ENCODE peak calls at places on chromosomes 4 and X, in seven cellular contexts. One of them, this sample, is unnamed. For H3K9me3, the result is how much of the 10 kb centered on the place peaks cover.

GRCh38 chr4:891747-892146 is 40.4 kb downstream of the GAK start:
- DNase-seq in GM12878: no peak
- DNase-seq in ovary: no peak
- DNase-seq in tibial nerve: no peak
- DNase-seq in breast epithelium: no peak
- DNase-seq in HCT116: no peak
- DNase-seq in adrenal gland: no peak
- DNase-seq in this sample: no peak

GRCh38 chrX:118727686-118728339 is 407 bp downstream of the IL13RA1 start:
- DNase-seq in GM12878: no peak
- DNase-seq in ovary: peak
- DNase-seq in tibial nerve: no peak
- DNase-seq in breast epithelium: no peak
- DNase-seq in HCT116: no peak
- DNase-seq in adrenal gland: peak
- DNase-seq in this sample: peak

GRCh38 chr4:41646862-41647261 is 101.7 kb downstream of the PHOX2B start:
- DNase-seq in GM12878: no peak
- DNase-seq in ovary: no peak
- DNase-seq in tibial nerve: no peak
- DNase-seq in breast epithelium: no peak
- DNase-seq in HCT116: no peak
- DNase-seq in adrenal gland: no peak
- DNase-seq in this sample: no peak

GRCh38 chr4:11418610-11419009 is 10.1 kb downstream of the HS3ST1 start:
- DNase-seq in GM12878: no peak
- DNase-seq in ovary: no peak
- DNase-seq in tibial nerve: no peak
- DNase-seq in breast epithelium: no peak
- DNase-seq in HCT116: no peak
- DNase-seq in adrenal gland: no peak
- DNase-seq in this sample: no peak

GRCh38 chr4:53788011-53788410 is 196.7 kb upstream of the LNX1 start:
- DNase-seq in GM12878: no peak
- DNase-seq in ovary: no peak
- DNase-seq in tibial nerve: no peak
- DNase-seq in breast epithelium: no peak
- DNase-seq in HCT116: no peak
- DNase-seq in adrenal gland: no peak
- DNase-seq in this sample: no peak

GRCh38 chr4:87908341-87908740 is 67.2 kb upstream of the SPP1 start:
- DNase-seq in GM12878: no peak
- DNase-seq in ovary: no peak
- DNase-seq in tibial nerve: no peak
- DNase-seq in breast epithelium: no peak
- DNase-seq in HCT116: no peak
- DNase-seq in adrenal gland: no peak
- DNase-seq in this sample: no peak

GRCh38 chr4:43456383-43456782 is 563.9 kb downstream of the GRXCR1 start:
- DNase-seq in GM12878: no peak
- DNase-seq in ovary: no peak
- DNase-seq in tibial nerve: no peak
- DNase-seq in breast epithelium: no peak
- DNase-seq in HCT116: no peak
- DNase-seq in adrenal gland: no peak
- DNase-seq in this sample: no peak

GRCh38 chrX:9638871-9639270 is 126.8 kb downstream of the GPR143 start:
- DNase-seq in GM12878: no peak
- DNase-seq in ovary: no peak
- DNase-seq in tibial nerve: no peak
- DNase-seq in breast epithelium: no peak
- DNase-seq in HCT116: no peak
- DNase-seq in adrenal gland: no peak
- DNase-seq in this sample: no peak

GRCh38 chrX:125998432-125998831 is 167.7 kb downstream of the DCAF12L2 start:
- DNase-seq in GM12878: no peak
- DNase-seq in ovary: no peak
- DNase-seq in tibial nerve: no peak
- DNase-seq in breast epithelium: no peak
- DNase-seq in HCT116: no peak
- DNase-seq in adrenal gland: no peak
- DNase-seq in this sample: no peak

GRCh38 chrX:37763400-37763799 is 16.5 kb upstream of the CYBB start:
- DNase-seq in GM12878: no peak
- DNase-seq in ovary: no peak
- DNase-seq in tibial nerve: no peak
- DNase-seq in breast epithelium: no peak
- DNase-seq in HCT116: no peak
- DNase-seq in adrenal gland: no peak
- DNase-seq in this sample: no peak

GRCh38 chr4:978957-979701 is 5.8 kb upstream of the DGKQ start:
- DNase-seq in GM12878: no peak
- DNase-seq in ovary: no peak
- DNase-seq in tibial nerve: no peak
- DNase-seq in breast epithelium: no peak
- DNase-seq in HCT116: no peak
- DNase-seq in adrenal gland: no peak
- DNase-seq in this sample: no peak

GRCh38 chr4:169272265-169272886 is 1.6 kb upstream of the SH3RF1 start:
- DNase-seq in GM12878: peak
- DNase-seq in ovary: no peak
- DNase-seq in tibial nerve: no peak
- DNase-seq in breast epithelium: no peak
- DNase-seq in HCT116: no peak
- DNase-seq in adrenal gland: no peak
- DNase-seq in this sample: no peak

GRCh38 chr4:165715989-165716388 is 157.0 kb upstream of the TLL1 start:
- DNase-seq in GM12878: no peak
- DNase-seq in ovary: no peak
- DNase-seq in tibial nerve: no peak
- DNase-seq in breast epithelium: no peak
- DNase-seq in HCT116: no peak
- DNase-seq in adrenal gland: no peak
- DNase-seq in this sample: no peak

GRCh38 chrX:133366735-133367134 is 48.6 kb downstream of the GPC4 start:
- DNase-seq in GM12878: no peak
- DNase-seq in ovary: no peak
- DNase-seq in tibial nerve: no peak
- DNase-seq in breast epithelium: no peak
- DNase-seq in HCT116: no peak
- DNase-seq in adrenal gland: no peak
- DNase-seq in this sample: no peak

GRCh38 chrX:40012039-40012799 is 85.5 kb downstream of the BCOR start:
- DNase-seq in GM12878: no peak
- DNase-seq in ovary: peak
- DNase-seq in tibial nerve: no peak
- DNase-seq in breast epithelium: no peak
- DNase-seq in HCT116: no peak
- DNase-seq in adrenal gland: peak
- DNase-seq in this sample: no peak

GRCh38 chrX:9519546-9520210 is 54.8 kb downstream of the TBL1X start:
- DNase-seq in GM12878: no peak
- DNase-seq in ovary: no peak
- DNase-seq in tibial nerve: no peak
- DNase-seq in breast epithelium: no peak
- DNase-seq in HCT116: no peak
- DNase-seq in adrenal gland: peak
- DNase-seq in this sample: no peak

GRCh38 chr4:114132830-114133229 is 153.4 kb upstream of the ARSJ start:
- DNase-seq in GM12878: no peak
- DNase-seq in ovary: no peak
- DNase-seq in tibial nerve: no peak
- DNase-seq in breast epithelium: no peak
- DNase-seq in HCT116: no peak
- DNase-seq in adrenal gland: no peak
- DNase-seq in this sample: no peak

GRCh38 chr4:147367841-147368385 is 113.0 kb upstream of the EDNRA start:
- DNase-seq in GM12878: no peak
- DNase-seq in ovary: no peak
- DNase-seq in tibial nerve: no peak
- DNase-seq in breast epithelium: no peak
- DNase-seq in HCT116: no peak
- DNase-seq in adrenal gland: no peak
- DNase-seq in this sample: no peak

GRCh38 chr4:147368948-147369347 is 111.9 kb upstream of the EDNRA start:
- DNase-seq in GM12878: no peak
- DNase-seq in ovary: no peak
- DNase-seq in tibial nerve: no peak
- DNase-seq in breast epithelium: no peak
- DNase-seq in HCT116: no peak
- DNase-seq in adrenal gland: no peak
- DNase-seq in this sample: no peak

GRCh38 chr4:147370881-147371280 is 110.0 kb upstream of the EDNRA start:
- DNase-seq in GM12878: no peak
- DNase-seq in ovary: no peak
- DNase-seq in tibial nerve: no peak
- DNase-seq in breast epithelium: no peak
- DNase-seq in HCT116: no peak
- DNase-seq in adrenal gland: no peak
- DNase-seq in this sample: no peak

GRCh38 chr4:147371661-147372060 is 109.2 kb upstream of the EDNRA start:
- DNase-seq in GM12878: no peak
- DNase-seq in ovary: no peak
- DNase-seq in tibial nerve: no peak
- DNase-seq in breast epithelium: no peak
- DNase-seq in HCT116: peak
- DNase-seq in adrenal gland: no peak
- DNase-seq in this sample: no peak

GRCh38 chr4:147370473-147370872 is 110.4 kb upstream of the EDNRA start:
- DNase-seq in GM12878: no peak
- DNase-seq in ovary: no peak
- DNase-seq in tibial nerve: no peak
- DNase-seq in breast epithelium: no peak
- DNase-seq in HCT116: no peak
- DNase-seq in adrenal gland: no peak
- DNase-seq in this sample: no peak
- H3K27ac ChIP-seq in GM12878: no peak
- H3K27ac ChIP-seq in ovary: peak
- H3K27ac ChIP-seq in tibial nerve: no peak
- H3K27ac ChIP-seq in breast epithelium: no peak
- H3K27ac ChIP-seq in HCT116: no peak
- H3K27ac ChIP-seq in adrenal gland: no peak
- H3K27ac ChIP-seq in this sample: no peak

DNA sequence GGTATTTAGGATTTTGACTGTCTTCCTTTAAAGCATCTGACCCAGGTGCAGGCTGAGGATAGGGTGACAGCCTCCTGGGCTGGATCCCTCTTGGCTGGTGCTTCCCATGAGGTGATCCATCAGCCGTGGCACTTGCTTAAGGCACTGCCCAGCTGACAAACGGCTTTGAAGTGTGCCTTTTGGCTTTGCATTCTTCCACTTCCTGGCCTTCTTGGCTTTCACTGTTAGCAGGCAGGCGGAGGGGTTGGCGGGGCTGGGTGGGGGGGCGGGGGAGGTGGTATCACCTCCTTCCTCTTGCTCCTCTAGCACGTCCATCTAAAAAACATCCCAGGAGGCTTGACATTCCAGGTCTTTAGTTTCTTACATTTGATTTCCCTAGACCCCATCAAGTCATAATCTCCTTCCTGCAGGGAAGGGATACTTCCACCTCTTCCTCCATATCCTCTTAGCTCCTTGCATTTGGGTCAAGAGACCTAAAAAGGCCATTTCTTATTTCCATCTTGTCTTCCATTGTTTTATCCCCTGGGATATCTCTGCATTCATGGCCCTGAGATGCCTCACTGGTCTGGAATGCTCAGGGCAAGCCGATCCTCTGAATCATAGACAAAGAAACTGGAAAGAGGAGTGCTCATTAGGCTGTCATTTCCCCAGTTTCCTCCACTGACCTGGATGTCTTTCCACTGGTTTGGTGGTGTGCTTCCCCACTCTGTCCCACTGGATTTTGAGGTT is 11.3 kb upstream of the APLN start:
- DNase-seq in GM12878: no peak
- DNase-seq in ovary: no peak
- DNase-seq in tibial nerve: no peak
- DNase-seq in breast epithelium: no peak
- DNase-seq in HCT116: peak
- DNase-seq in adrenal gland: peak
- DNase-seq in this sample: no peak
- TF ChIP-seq POLR2A in GM12878: no peak
- TF ChIP-seq POLR2A in ovary: no peak
- TF ChIP-seq POLR2A in tibial nerve: no peak
- TF ChIP-seq POLR2A in breast epithelium: no peak
- TF ChIP-seq POLR2A in HCT116: no peak
- TF ChIP-seq POLR2A in adrenal gland: no peak
- TF ChIP-seq POLR2A in this sample: no peak

GRCh38 chr4:7584133-7584532 is 149.4 kb upstream of the PSAPL1 start:
- DNase-seq in GM12878: no peak
- DNase-seq in ovary: peak
- DNase-seq in tibial nerve: no peak
- DNase-seq in breast epithelium: no peak
- DNase-seq in HCT116: no peak
- DNase-seq in adrenal gland: no peak
- DNase-seq in this sample: no peak
- H3K9me3 ChIP-seq in GM12878: under half
- H3K9me3 ChIP-seq in ovary: under half
- H3K9me3 ChIP-seq in tibial nerve: under half
- H3K9me3 ChIP-seq in breast epithelium: under half
- H3K9me3 ChIP-seq in HCT116: under half
- H3K9me3 ChIP-seq in adrenal gland: under half
- H3K9me3 ChIP-seq in this sample: under half

GRCh38 chr4:84874619-84875018 is 91.9 kb downstream of the WDFY3 start:
- DNase-seq in GM12878: no peak
- DNase-seq in ovary: no peak
- DNase-seq in tibial nerve: no peak
- DNase-seq in breast epithelium: no peak
- DNase-seq in HCT116: no peak
- DNase-seq in adrenal gland: no peak
- DNase-seq in this sample: no peak
- H3K27ac ChIP-seq in GM12878: no peak
- H3K27ac ChIP-seq in ovary: no peak
- H3K27ac ChIP-seq in tibial nerve: no peak
- H3K27ac ChIP-seq in breast epithelium: no peak
- H3K27ac ChIP-seq in HCT116: no peak
- H3K27ac ChIP-seq in adrenal gland: no peak
- H3K27ac ChIP-seq in this sample: no peak

DNA sequence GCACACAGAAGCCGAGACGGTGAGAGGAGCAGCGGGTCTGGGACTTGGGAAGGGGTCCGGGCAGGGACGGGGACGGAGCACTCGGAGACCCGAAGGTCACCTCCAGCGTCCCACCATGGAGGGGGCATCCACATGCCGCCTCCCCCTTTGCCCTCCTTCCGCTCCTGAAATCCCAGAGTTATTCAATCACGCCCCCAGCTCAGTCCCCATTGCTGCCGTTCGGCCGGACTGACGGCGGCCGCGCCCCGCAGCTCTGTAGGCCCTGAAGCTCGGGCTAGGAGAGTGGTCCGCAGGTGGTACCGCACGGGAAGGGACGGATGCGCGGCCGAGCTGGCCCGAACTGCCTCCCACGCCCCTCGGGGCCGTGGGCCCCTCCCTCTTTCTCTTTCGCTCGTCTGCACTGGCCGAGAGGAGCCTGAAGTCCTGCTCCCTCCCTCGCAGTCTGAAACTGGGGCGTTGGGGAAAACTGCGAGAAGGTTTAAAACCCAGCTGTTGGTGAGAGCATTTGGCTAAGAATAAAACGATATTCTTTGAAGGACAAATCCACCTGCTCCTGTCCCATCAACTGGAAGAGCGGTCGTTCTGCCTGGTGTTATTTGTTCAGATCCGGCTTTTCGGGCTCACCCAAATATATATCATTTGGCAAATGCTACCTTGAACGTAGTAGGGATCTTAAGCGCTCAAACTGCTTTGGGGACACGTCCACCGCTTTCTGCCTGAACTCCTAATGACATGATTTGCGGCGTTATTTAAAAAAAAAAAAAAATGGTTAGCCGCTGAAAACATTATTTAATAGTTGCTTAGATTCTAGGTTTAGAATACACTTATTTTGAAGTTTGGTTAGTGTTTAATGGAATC is 719 bp downstream of the USO1 start:
- DNase-seq in GM12878: peak
- DNase-seq in ovary: peak
- DNase-seq in tibial nerve: peak
- DNase-seq in breast epithelium: peak
- DNase-seq in HCT116: peak
- DNase-seq in adrenal gland: peak
- DNase-seq in this sample: peak
- TF ChIP-seq POLR2A in GM12878: peak
- TF ChIP-seq POLR2A in ovary: no peak
- TF ChIP-seq POLR2A in tibial nerve: no peak
- TF ChIP-seq POLR2A in breast epithelium: no peak
- TF ChIP-seq POLR2A in HCT116: no peak
- TF ChIP-seq POLR2A in adrenal gland: no peak
- TF ChIP-seq POLR2A in this sample: no peak